ENCODE peak calls at places on chromosomes 13 and 19, in four cellular contexts. N is heart right ventricle, L is mammary epithelial cell, C is colonic mucosa. D is an unnamed sample. For H3K36me3, the result is how much of the 10 kb centered on the place peaks cover.

GRCh38 chr19:6587093-6587820 is 3.7 kb downstream of the CD70 start:
- DNase-seq in C (no peak), N (no peak), L (peak), D (no peak)

GRCh38 chr19:48961051-48961649 is 4.0 kb upstream of the FTL start:
- DNase-seq in N (no peak), L (no peak), C (no peak), D (no peak)

GRCh38 chr13:68927387-68928026 is 1180.1 kb upstream of the ATXN8OS start:
- DNase-seq in N (no peak), L (no peak), C (no peak), D (no peak)

GRCh38 chr13:101915333-101915732 is 462.9 kb downstream of the ITGBL1 start:
- DNase-seq in N (no peak), L (no peak), C (no peak), D (no peak)

GRCh38 chr13:24217601-24218281 is 57.2 kb downstream of the SPATA13 start:
- DNase-seq in L (no peak), C (peak), N (no peak), D (no peak)

GRCh38 chr13:102225892-102226291 is 176.0 kb downstream of the FGF14 start:
- DNase-seq in N (peak), L (no peak), C (no peak), D (no peak)

GRCh38 chr19:32345261-32346207 is at the start of gene ZNF507:
- DNase-seq in L (peak), N (peak), C (peak), D (peak)

GRCh38 chr13:24911135-24911524 is 147.2 kb downstream of the RNF17 start:
- DNase-seq in L (peak), N (no peak), C (no peak), D (peak)

GRCh38 chr13:98206946-98207345 is 29.9 kb upstream of the RNF113B start:
- DNase-seq in C (no peak), N (no peak), L (no peak), D (peak)

GRCh38 chr13:66837246-66837645 is 392.9 kb downstream of the PCDH9 start:
- DNase-seq in N (no peak), L (no peak), C (no peak), D (no peak)

GRCh38 chr13:23771966-23772365 is 117.2 kb downstream of the MIPEP start:
- DNase-seq in C (no peak), N (no peak), L (peak), D (no peak)

GRCh38 chr19:32599736-32600157 is 18.8 kb downstream of the PDCD5 start:
- DNase-seq in N (no peak), L (peak), C (peak), D (peak)

GRCh38 chr13:52779028-52779612 is 39.5 kb upstream of the CNMD start:
- DNase-seq in C (no peak), L (peak), N (no peak), D (no peak)

GRCh38 chr13:41060723-41061074 is 610 bp upstream of the WBP4 start:
- DNase-seq in N (peak), L (peak), C (peak), D (no peak)

GRCh38 chr13:105341256-105341655 is 1194.2 kb downstream of the EFNB2 start:
- DNase-seq in C (no peak), N (no peak), L (no peak), D (no peak)

GRCh38 chr19:33293255-33294057 is 8.9 kb downstream of the CEBPA start:
- DNase-seq in L (peak), C (peak), N (no peak), D (peak)

GRCh38 chr19:4115050-4115817 is 8.7 kb downstream of the MAP2K2 start:
- DNase-seq in N (peak), L (no peak), C (no peak), D (no peak)

GRCh38 chr13:76455960-76456359 is 430.2 kb downstream of the KCTD12 start:
- DNase-seq in C (no peak), N (no peak), L (no peak), D (peak)

GRCh38 chr19:33374406-33374703 is 846 bp downstream of the CEBPG start:
- DNase-seq in L (peak), N (no peak), C (no peak), D (no peak)

GRCh38 chr19:45428385-45429231 is 4.9 kb upstream of the ERCC1 start:
- DNase-seq in L (no peak), N (peak), C (no peak), D (peak)

GRCh38 chr19:47107953-47108746 is 5.4 kb downstream of the ZC3H4 start:
- DNase-seq in N (no peak), L (peak), C (no peak), D (no peak)

GRCh38 chr13:29743229-29743786 is 107.1 kb downstream of the UBL3 start:
- DNase-seq in L (no peak), N (peak), C (no peak), D (no peak)

GRCh38 chr13:23518231-23518630 is 52.0 kb upstream of the TNFRSF19 start:
- DNase-seq in L (no peak), N (no peak), C (no peak), D (no peak)

DNA sequence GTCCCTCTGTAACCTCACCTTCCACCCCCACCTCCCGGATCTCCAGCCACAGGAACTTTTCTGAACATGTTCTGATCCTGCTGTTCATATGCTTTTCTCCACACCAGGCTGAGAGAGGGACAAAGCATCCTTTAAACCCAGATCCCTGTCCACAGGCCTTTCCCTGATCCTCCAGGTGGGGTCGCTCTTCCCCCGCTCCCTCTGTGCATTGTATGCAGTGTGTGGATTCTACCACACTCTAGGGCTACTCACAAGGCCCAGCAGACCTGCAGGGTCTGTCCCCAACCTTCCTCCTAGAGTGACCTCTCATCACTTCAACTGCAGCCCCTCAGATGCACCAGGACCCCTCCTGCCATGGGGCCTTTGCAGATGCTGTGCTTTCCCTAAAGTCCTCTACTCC is 1200.6 kb downstream of the UQCRFS1 start:
- DNase-seq in N (no peak), L (no peak), C (no peak), D (no peak)
- TF ChIP-seq CTCF in N (no peak), L (no peak), C (no peak), D (no peak)

GRCh38 chr19:18446811-18447359 is 9.0 kb upstream of the ISYNA1 start:
- DNase-seq in L (no peak), C (no peak), N (peak), D (no peak)

GRCh38 chr19:18450934-18451836 is 13.3 kb upstream of the ISYNA1 start:
- DNase-seq in C (peak), N (peak), L (no peak), D (peak)

GRCh38 chr19:18450021-18450933 is 12.3 kb upstream of the ISYNA1 start:
- DNase-seq in L (no peak), C (no peak), N (no peak), D (no peak)

GRCh38 chr19:18452386-18452785 is 14.5 kb upstream of the ISYNA1 start:
- DNase-seq in N (no peak), L (no peak), C (no peak), D (no peak)

GRCh38 chr19:18449552-18449951 is 11.6 kb upstream of the ISYNA1 start:
- DNase-seq in C (no peak), N (peak), L (no peak), D (no peak)
- H3K36me3 ChIP-seq in C (under half), N (half or more), L (under half), D (under half)

GRCh38 chr13:26628706-26629105 is 71.2 kb downstream of the WASF3 start:
- DNase-seq in L (peak), C (peak), N (no peak), D (peak)
- TF ChIP-seq CTCF in L (peak), C (no peak), N (peak), D (peak)

DNA sequence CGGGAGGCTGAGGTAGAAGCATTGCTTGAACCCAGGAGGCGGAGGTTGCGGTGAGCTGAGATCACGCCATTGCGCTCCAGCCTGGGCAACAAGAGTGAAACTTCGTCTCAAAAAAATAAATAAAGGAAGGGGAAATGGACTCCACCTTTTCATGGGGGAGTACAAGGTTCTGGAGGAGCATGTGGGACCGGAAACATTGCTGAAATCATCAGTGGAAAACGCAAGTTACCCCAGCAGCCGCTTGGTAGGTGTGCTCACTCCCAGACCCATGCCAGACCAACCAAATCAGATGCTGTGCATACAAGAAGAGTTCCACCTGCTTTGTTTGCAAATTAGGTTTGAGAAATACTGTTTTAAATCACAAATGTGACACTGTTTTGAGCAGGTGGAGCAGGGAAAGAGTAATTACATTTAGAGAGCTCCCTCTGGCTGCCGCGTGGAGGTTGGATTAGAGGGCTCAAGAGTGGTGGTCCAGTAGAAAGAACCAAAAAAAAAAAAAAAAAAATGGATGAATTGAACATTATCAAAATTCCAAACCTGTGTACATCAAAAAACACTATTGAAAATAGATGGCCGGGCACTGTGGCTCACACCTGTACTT is 4.9 kb downstream of the ERICH4 start:
- DNase-seq in C (no peak), L (no peak), N (no peak), D (no peak)
- H3K36me3 ChIP-seq in C (under half), L (under half), N (under half), D (under half)

DNA sequence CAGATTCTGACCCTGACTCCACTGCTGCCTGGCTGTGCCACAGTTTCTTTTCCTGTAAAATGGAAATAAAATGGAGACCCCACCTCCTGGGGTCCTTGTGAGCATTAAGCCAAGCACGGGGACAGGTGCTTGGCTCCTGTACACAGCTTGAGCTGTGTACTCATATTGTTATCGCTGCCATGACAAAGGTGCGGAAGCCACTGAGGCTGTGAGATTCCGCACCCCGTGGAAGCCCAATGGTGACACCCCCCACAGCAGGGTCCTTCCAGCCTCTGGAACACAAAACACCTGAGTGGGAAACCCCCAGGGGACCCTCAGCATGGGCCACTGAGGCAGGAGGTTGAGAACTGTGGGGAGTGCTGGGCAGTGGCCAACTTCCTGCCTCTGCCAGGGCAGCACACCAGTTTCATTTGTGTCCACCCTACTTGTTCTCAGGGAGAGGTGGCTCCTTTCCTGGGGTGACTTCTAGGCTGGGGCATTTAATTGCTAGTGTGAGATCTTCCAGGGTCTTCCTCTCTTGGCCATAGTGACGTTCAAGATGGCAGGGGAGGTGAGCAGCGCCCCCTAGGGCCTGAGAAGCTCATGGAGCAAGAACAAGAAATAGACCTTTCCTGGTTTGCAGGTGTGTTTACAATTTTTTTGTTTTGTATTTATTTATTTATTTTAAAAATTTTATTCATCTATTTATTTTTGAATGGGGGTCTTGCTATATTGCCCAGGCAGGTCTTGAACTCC is 5.4 kb upstream of the JSRP1 start:
- DNase-seq in C (peak), N (no peak), L (no peak), D (no peak)
- TF ChIP-seq CTCF in C (peak), N (peak), L (peak), D (peak)

GRCh38 chr19:41584931-41585330 is 9.0 kb downstream of the CEACAM21 start:
- DNase-seq in C (no peak), N (no peak), L (no peak), D (no peak)
- H3K36me3 ChIP-seq in C (under half), N (under half), L (under half), D (under half)

GRCh38 chr19:15173746-15174404 is 26.9 kb downstream of the NOTCH3 start:
- DNase-seq in L (peak), N (no peak), C (no peak), D (no peak)
- TF ChIP-seq CTCF in L (peak), N (no peak), C (no peak), D (peak)

GRCh38 chr19:2247433-2248101 is 1.6 kb upstream of the AMH start:
- DNase-seq in L (no peak), N (no peak), C (no peak), D (no peak)
- H3K36me3 ChIP-seq in L (under half), N (under half), C (under half), D (half or more)

GRCh38 chr19:28820289-28820688 is 392.7 kb downstream of the UQCRFS1 start:
- DNase-seq in L (no peak), N (no peak), C (no peak), D (no peak)

GRCh38 chr19:28815257-28815656 is 397.7 kb downstream of the UQCRFS1 start:
- DNase-seq in N (no peak), L (no peak), C (no peak), D (no peak)
- TF ChIP-seq CTCF in N (no peak), L (no peak), C (no peak), D (no peak)

DNA sequence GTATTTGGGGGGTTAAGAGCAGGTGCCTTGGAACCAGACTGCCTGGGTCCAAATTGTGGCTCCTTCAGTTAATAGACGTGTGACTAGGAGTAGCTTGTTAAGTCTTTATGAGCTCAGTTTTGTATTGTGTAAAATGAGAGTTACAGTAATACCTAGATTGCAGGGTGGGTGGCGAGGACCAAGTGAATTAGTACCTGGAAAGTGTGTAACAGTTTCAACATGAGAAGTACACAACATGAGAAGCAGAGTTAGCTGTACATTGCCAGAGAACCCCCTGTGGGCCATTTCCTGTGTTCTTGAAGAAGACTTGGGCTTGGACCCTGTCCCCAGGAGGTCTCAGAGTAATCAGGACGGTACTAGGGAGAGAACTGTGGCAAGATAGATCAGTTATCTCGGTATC is 36.8 kb downstream of the PPP2R1A start:
- DNase-seq in C (no peak), N (no peak), L (no peak), D (no peak)
- H3K36me3 ChIP-seq in C (under half), N (half or more), L (under half), D (half or more)